ENCODE peak calls at places on chromosomes 4 and X, in seven cellular contexts. P is NCI-H1092 treated with DMSO at 0.1 percent for 48 hours; W is M059J; G is naive thymus-derived CD8-positive, alpha-beta T cell; F is AG20443; I is astrocyte; B is smooth muscle cell of the brain vasculature. Z is an unnamed sample.
A peak's percentile ranks its signal among the peaks of the same experiment; 100 is the strongest.

GRCh38 chrX:48508400-48509244 is at the start of gene PORCN:
- DNase-seq in B (no peak), W (peak; percentile 76), F (peak; percentile 88), P (peak; percentile 31), G (peak; percentile 89), I (no peak), Z (peak; percentile 97)

GRCh38 chr4:153269223-153269990 is 65.2 kb downstream of the TRIM2 start:
- DNase-seq in P (no peak), I (no peak), F (no peak), B (no peak), G (no peak), W (no peak), Z (no peak)

GRCh38 chr4:183968502-183968901 is 63.4 kb downstream of the STOX2 start:
- DNase-seq in P (no peak), W (no peak), I (no peak), F (no peak), G (no peak), B (no peak), Z (no peak)

GRCh38 chr4:76718806-76719205 is 179.1 kb downstream of the SOWAHB start:
- DNase-seq in I (no peak), B (no peak), W (no peak), F (no peak), G (no peak), P (peak; percentile 17), Z (no peak)

GRCh38 chr4:104395219-104395618 is 99.5 kb downstream of the CXXC4 start:
- DNase-seq in W (no peak), G (no peak), P (peak; percentile 75), I (peak; percentile 49), F (no peak), B (no peak), Z (no peak)

GRCh38 chrX:48025561-48025960 is 18.8 kb downstream of the SPACA5 start:
- DNase-seq in P (peak; percentile 66), F (peak; percentile 22), B (no peak), W (peak; percentile 69), G (no peak), I (peak; percentile 20), Z (peak; percentile 65)

GRCh38 chr4:20046179-20046578 is 205.5 kb upstream of the SLIT2 start:
- DNase-seq in P (no peak), B (no peak), G (no peak), I (no peak), W (no peak), F (no peak), Z (no peak)

GRCh38 chr4:13988347-13989265 is 361.1 kb upstream of the BOD1L1 start:
- DNase-seq in I (peak; percentile 97), W (peak; percentile 95), G (no peak), P (no peak), B (peak; percentile 91), F (peak; percentile 85), Z (peak; percentile 85)

GRCh38 chr4:74671074-74671698 is 123.1 kb downstream of the BTC start:
- DNase-seq in I (peak; percentile 32), P (peak; percentile 18), B (peak; percentile 51), F (peak; percentile 48), G (peak; percentile 73), W (peak; percentile 62), Z (no peak)

GRCh38 chr4:52250124-52250523 is 199.0 kb downstream of the SPATA18 start:
- DNase-seq in I (no peak), F (no peak), W (no peak), G (no peak), B (no peak), P (peak; percentile 93), Z (peak; percentile 19)

GRCh38 chr4:76179398-76180318 is 31.5 kb upstream of the NUP54 start:
- DNase-seq in F (peak; percentile 87), I (peak; percentile 43), P (peak; percentile 85), G (peak; percentile 89), B (peak; percentile 59), W (peak; percentile 62), Z (peak; percentile 89)

GRCh38 chr4:106079616-106080015 is 184.3 kb downstream of the NPNT start:
- DNase-seq in W (no peak), P (no peak), B (no peak), I (no peak), F (no peak), G (no peak), Z (no peak)

GRCh38 chrX:39948564-39948963 is 149.2 kb downstream of the BCOR start:
- DNase-seq in F (no peak), G (no peak), P (peak; percentile 65), W (no peak), B (no peak), I (no peak), Z (no peak)

GRCh38 chrX:137858106-137858505 is 292.2 kb downstream of the ZIC3 start:
- DNase-seq in W (no peak), P (no peak), I (no peak), G (no peak), B (no peak), F (no peak), Z (no peak)

GRCh38 chr4:34880246-34880645 is 1364.1 kb downstream of the ARAP2 start:
- DNase-seq in G (no peak), P (no peak), B (no peak), W (no peak), F (no peak), I (no peak), Z (no peak)

GRCh38 chr4:47668810-47669408 is 169.0 kb downstream of the CORIN start:
- DNase-seq in F (peak; percentile 53), B (no peak), I (peak; percentile 36), P (peak; percentile 49), G (no peak), W (peak; percentile 57), Z (no peak)

GRCh38 chrX:40736170-40736505 is 796 bp upstream of the MED14 start:
- DNase-seq in I (no peak), G (no peak), F (no peak), B (no peak), W (no peak), P (peak; percentile 79), Z (peak; percentile 67)

GRCh38 chrX:19740744-19741143 is 146.7 kb downstream of the SH3KBP1 start:
- DNase-seq in G (no peak), I (no peak), W (no peak), F (no peak), B (no peak), P (no peak), Z (no peak)

GRCh38 chr4:65195002-65195401 is 475.3 kb downstream of the EPHA5 start:
- DNase-seq in B (no peak), F (no peak), P (no peak), I (no peak), W (no peak), G (no peak), Z (no peak)

GRCh38 chr4:25160714-25161598 is 707 bp upstream of the SEPSECS start:
- DNase-seq in F (peak; percentile 8), W (peak; percentile 51), B (no peak), G (peak; percentile 63), P (no peak), I (no peak), Z (no peak)

GRCh38 chr4:103011378-103012025 is 8.0 kb downstream of the SLC9B1 start:
- DNase-seq in W (peak; percentile 66), F (peak; percentile 47), I (peak; percentile 54), B (no peak), P (no peak), G (no peak), Z (peak; percentile 47)

GRCh38 chr4:16079046-16079445 is 4.8 kb downstream of the PROM1 start:
- DNase-seq in F (no peak), I (peak; percentile 26), W (peak; percentile 8), B (no peak), P (no peak), G (no peak), Z (no peak)

GRCh38 chrX:78333521-78333920 is 6.1 kb upstream of the CYSLTR1 start:
- DNase-seq in G (no peak), P (no peak), I (no peak), W (peak; percentile 21), F (no peak), B (no peak), Z (no peak)

GRCh38 chr4:38371391-38371851 is 292.6 kb upstream of the KLF3 start:
- DNase-seq in B (no peak), W (peak; percentile 77), G (no peak), F (peak; percentile 66), P (no peak), I (peak; percentile 93), Z (peak; percentile 70)

GRCh38 chr4:121034010-121034409 is 38.3 kb downstream of the NDNF start:
- DNase-seq in G (no peak), I (peak; percentile 47), P (no peak), W (no peak), B (no peak), F (no peak), Z (no peak)

GRCh38 chr4:23614284-23614892 is 275.5 kb downstream of the PPARGC1A start:
- DNase-seq in I (peak; percentile 51), B (no peak), W (peak; percentile 58), F (peak; percentile 10), P (peak; percentile 16), G (no peak), Z (no peak)

GRCh38 chr4:113811329-113811728 is 49.8 kb upstream of the CAMK2D start:
- DNase-seq in F (no peak), W (no peak), I (no peak), B (no peak), G (no peak), P (no peak), Z (no peak)

GRCh38 chr4:80390178-80390577 is 54.6 kb downstream of the CFAP299 start:
- DNase-seq in I (no peak), W (no peak), G (no peak), B (no peak), P (no peak), F (no peak), Z (no peak)

GRCh38 chr4:183635333-183635732 is 23.7 kb downstream of the RWDD4 start:
- DNase-seq in G (no peak), P (no peak), F (no peak), B (no peak), W (no peak), I (no peak), Z (peak; percentile 78)

GRCh38 chr4:2295535-2296442 is 33.9 kb upstream of the MXD4 start:
- DNase-seq in F (no peak), P (no peak), W (no peak), G (no peak), B (no peak), I (no peak), Z (peak; percentile 49)

GRCh38 chrX:39196192-39197102 is 395.2 kb downstream of the MID1IP1 start:
- DNase-seq in W (peak; percentile 92), P (peak; percentile 19), I (peak; percentile 89), F (peak; percentile 38), G (peak; percentile 61), B (no peak), Z (no peak)

GRCh38 chrX:35340451-35340850 is 397.9 kb downstream of the FAM47B start:
- DNase-seq in B (no peak), I (no peak), W (no peak), F (no peak), G (no peak), P (no peak), Z (no peak)